ENCODE peak calls at places on chromosomes 1 and 21, in four cellular contexts. One of them, this sample, is unnamed.
A peak's percentile ranks its signal among the peaks of the same experiment; 100 is the strongest.

GRCh38 chr1:44484155-44484688 is 79.2 kb downstream of the RNF220 start:
- DNase-seq in T-cell: no peak
- DNase-seq in amniotic stem cell: no peak
- DNase-seq in stimulated activated CD4-positive, alpha-beta T cell treated with anti-CD3 and anti-CD28 coated beads, TNF-alpha, amount 100 ng/mL, for 4 hours: no peak
- DNase-seq in this sample: no peak

GRCh38 chr1:226314055-226314454 is 5.1 kb upstream of the LIN9 start:
- DNase-seq in T-cell: no peak
- DNase-seq in amniotic stem cell: no peak
- DNase-seq in stimulated activated CD4-positive, alpha-beta T cell treated with anti-CD3 and anti-CD28 coated beads, TNF-alpha, amount 100 ng/mL, for 4 hours: no peak
- DNase-seq in this sample: no peak

GRCh38 chr1:41964400-41964799 is 45.7 kb upstream of the HIVEP3 start:
- DNase-seq in amniotic stem cell: no peak
- DNase-seq in T-cell: no peak
- DNase-seq in stimulated activated CD4-positive, alpha-beta T cell treated with anti-CD3 and anti-CD28 coated beads, TNF-alpha, amount 100 ng/mL, for 4 hours: no peak
- DNase-seq in this sample: no peak

GRCh38 chr1:12446593-12446992 is 171.4 kb downstream of the DHRS3 start:
- DNase-seq in T-cell: no peak
- DNase-seq in amniotic stem cell: no peak
- DNase-seq in stimulated activated CD4-positive, alpha-beta T cell treated with anti-CD3 and anti-CD28 coated beads, TNF-alpha, amount 100 ng/mL, for 4 hours: no peak
- DNase-seq in this sample: no peak

GRCh38 chr1:95506736-95507404 is 272.9 kb downstream of the RWDD3 start:
- DNase-seq in stimulated activated CD4-positive, alpha-beta T cell treated with anti-CD3 and anti-CD28 coated beads, TNF-alpha, amount 100 ng/mL, for 4 hours: no peak
- DNase-seq in T-cell: no peak
- DNase-seq in amniotic stem cell: no peak
- DNase-seq in this sample: no peak

GRCh38 chr21:16169102-16169511 is 439.3 kb downstream of the USP25 start:
- DNase-seq in amniotic stem cell: no peak
- DNase-seq in T-cell: no peak
- DNase-seq in stimulated activated CD4-positive, alpha-beta T cell treated with anti-CD3 and anti-CD28 coated beads, TNF-alpha, amount 100 ng/mL, for 4 hours: no peak
- DNase-seq in this sample: no peak

GRCh38 chr1:93021539-93022134 is 57.4 kb upstream of the MTF2 start:
- DNase-seq in T-cell: no peak
- DNase-seq in stimulated activated CD4-positive, alpha-beta T cell treated with anti-CD3 and anti-CD28 coated beads, TNF-alpha, amount 100 ng/mL, for 4 hours: no peak
- DNase-seq in amniotic stem cell: peak; percentile 7
- DNase-seq in this sample: peak; percentile 64

GRCh38 chr21:26572668-26573381 is at the start of gene CYYR1:
- DNase-seq in T-cell: no peak
- DNase-seq in stimulated activated CD4-positive, alpha-beta T cell treated with anti-CD3 and anti-CD28 coated beads, TNF-alpha, amount 100 ng/mL, for 4 hours: no peak
- DNase-seq in amniotic stem cell: no peak
- DNase-seq in this sample: no peak

GRCh38 chr1:232707142-232707541 is 77.2 kb upstream of the SIPA1L2 start:
- DNase-seq in T-cell: no peak
- DNase-seq in stimulated activated CD4-positive, alpha-beta T cell treated with anti-CD3 and anti-CD28 coated beads, TNF-alpha, amount 100 ng/mL, for 4 hours: no peak
- DNase-seq in amniotic stem cell: no peak
- DNase-seq in this sample: no peak

GRCh38 chr1:236458991-236459390 is 64.8 kb upstream of the LGALS8 start:
- DNase-seq in amniotic stem cell: no peak
- DNase-seq in stimulated activated CD4-positive, alpha-beta T cell treated with anti-CD3 and anti-CD28 coated beads, TNF-alpha, amount 100 ng/mL, for 4 hours: no peak
- DNase-seq in T-cell: no peak
- DNase-seq in this sample: no peak

GRCh38 chr1:9319208-9319788 is 26.6 kb downstream of the SPSB1 start:
- DNase-seq in stimulated activated CD4-positive, alpha-beta T cell treated with anti-CD3 and anti-CD28 coated beads, TNF-alpha, amount 100 ng/mL, for 4 hours: no peak
- DNase-seq in amniotic stem cell: no peak
- DNase-seq in T-cell: no peak
- DNase-seq in this sample: no peak

GRCh38 chr1:15799004-15799867 is 8.2 kb downstream of the UQCRHL start:
- DNase-seq in amniotic stem cell: peak; percentile 88
- DNase-seq in stimulated activated CD4-positive, alpha-beta T cell treated with anti-CD3 and anti-CD28 coated beads, TNF-alpha, amount 100 ng/mL, for 4 hours: no peak
- DNase-seq in T-cell: no peak
- DNase-seq in this sample: no peak

GRCh38 chr1:145846191-145846590 is 761 bp downstream of the NUDT17 start:
- DNase-seq in amniotic stem cell: no peak
- DNase-seq in T-cell: no peak
- DNase-seq in stimulated activated CD4-positive, alpha-beta T cell treated with anti-CD3 and anti-CD28 coated beads, TNF-alpha, amount 100 ng/mL, for 4 hours: no peak
- DNase-seq in this sample: peak; percentile 20

GRCh38 chr21:38170283-38170682 is 86.5 kb upstream of the KCNJ15 start:
- DNase-seq in amniotic stem cell: no peak
- DNase-seq in stimulated activated CD4-positive, alpha-beta T cell treated with anti-CD3 and anti-CD28 coated beads, TNF-alpha, amount 100 ng/mL, for 4 hours: no peak
- DNase-seq in T-cell: no peak
- DNase-seq in this sample: peak; percentile 5

GRCh38 chr1:19844726-19845125 is 29.6 kb upstream of the RNF186 start:
- DNase-seq in T-cell: no peak
- DNase-seq in stimulated activated CD4-positive, alpha-beta T cell treated with anti-CD3 and anti-CD28 coated beads, TNF-alpha, amount 100 ng/mL, for 4 hours: no peak
- DNase-seq in amniotic stem cell: no peak
- DNase-seq in this sample: no peak